ENCODE peak calls at places on chromosomes 13 and 19, in six cellular contexts. B is cardiac fibroblast, R is nucleus accumbens, G is AG04450, K is stromal cell of bone marrow, V is pancreas. X is an unnamed sample.

GRCh38 chr19:18833849-18834643 is 2.3 kb downstream of the UPF1 start:
- DNase-seq in K (no peak), V (no peak), B (no peak), G (no peak), R (no peak), X (no peak)

GRCh38 chr19:49863935-49864320 is 3.4 kb downstream of the PNKP start:
- DNase-seq in B (no peak), V (peak; percentile 52), R (no peak), K (no peak), G (no peak), X (no peak)

GRCh38 chr13:112451512-112452379 is 75.6 kb downstream of the SPACA7 start:
- DNase-seq in G (no peak), B (no peak), K (no peak), V (no peak), R (no peak), X (no peak)

GRCh38 chr13:97627566-97627965 is 193.6 kb downstream of the RAP2A start:
- DNase-seq in K (peak; percentile 93), V (no peak), B (peak; percentile 82), G (peak; percentile 79), R (no peak), X (peak; percentile 76)

GRCh38 chr13:47945738-47946137 is 55.3 kb downstream of the SUCLA2 start:
- DNase-seq in R (no peak), K (no peak), B (peak; percentile 82), G (peak; percentile 8), V (no peak), X (peak; percentile 47)

GRCh38 chr19:32581704-32582164 is 744 bp downstream of the PDCD5 start:
- DNase-seq in V (no peak), B (peak; percentile 78), R (no peak), G (peak; percentile 21), K (no peak), X (peak; percentile 30)

GRCh38 chr19:7191946-7192691 is 102.1 kb downstream of the INSR start:
- DNase-seq in B (no peak), R (no peak), K (no peak), G (no peak), V (no peak), X (no peak)

GRCh38 chr13:41780736-41781708 is 179.9 kb downstream of the VWA8 start:
- DNase-seq in K (peak; percentile 37), B (peak; percentile 82), R (no peak), V (no peak), G (peak; percentile 55), X (peak; percentile 78)

GRCh38 chr13:75345191-75345590 is 136.8 kb downstream of the TBC1D4 start:
- DNase-seq in B (peak; percentile 39), V (no peak), G (no peak), R (no peak), K (no peak), X (no peak)

GRCh38 chr13:22169473-22169872 is 498.6 kb downstream of the FGF9 start:
- DNase-seq in R (no peak), K (no peak), G (no peak), V (no peak), B (no peak), X (no peak)

GRCh38 chr19:5360003-5360820 is 19.6 kb upstream of the PTPRS start:
- DNase-seq in V (no peak), K (no peak), B (peak; percentile 30), R (no peak), G (no peak), X (no peak)

GRCh38 chr19:1851581-1852293 is 3.5 kb upstream of the REXO1 start:
- DNase-seq in B (no peak), V (peak; percentile 54), G (no peak), R (no peak), K (no peak), X (no peak)

GRCh38 chr13:43205421-43205820 is 182.0 kb downstream of the DNAJC15 start:
- DNase-seq in V (no peak), B (no peak), R (no peak), K (no peak), G (no peak), X (no peak)

GRCh38 chr13:105918842-105919741 is 616.4 kb downstream of the EFNB2 start:
- DNase-seq in V (no peak), G (no peak), R (no peak), B (peak; percentile 69), K (peak; percentile 45), X (peak; percentile 49)

GRCh38 chr13:110617326-110618072 is 2.2 kb downstream of the NAXD start:
- DNase-seq in V (peak; percentile 68), K (peak; percentile 33), B (peak; percentile 79), R (no peak), G (peak; percentile 79), X (peak; percentile 68)

GRCh38 chr13:109785892-109786450 is 412 bp downstream of the IRS2 start:
- DNase-seq in V (no peak), G (no peak), B (no peak), K (no peak), R (peak; percentile 61), X (no peak)

GRCh38 chr19:4206818-4207484 is 22.4 kb upstream of the EBI3 start:
- DNase-seq in V (no peak), R (no peak), B (peak; percentile 68), K (no peak), G (no peak), X (peak; percentile 67)

GRCh38 chr13:89650226-89650625 is 1697.3 kb upstream of the MIR17HG start:
- DNase-seq in B (no peak), G (no peak), V (no peak), R (no peak), K (no peak), X (no peak)

GRCh38 chr13:31088826-31089420 is 72.8 kb downstream of the HSPH1 start:
- DNase-seq in K (no peak), V (no peak), B (no peak), R (no peak), G (no peak), X (no peak)

GRCh38 chr19:1408300-1409203 is 1.2 kb downstream of the DAZAP1 start:
- DNase-seq in R (no peak), K (no peak), G (no peak), B (peak; percentile 66), V (peak; percentile 70), X (peak; percentile 50)

GRCh38 chr19:51096473-51097165 is 11.6 kb downstream of the CTU1 start:
- DNase-seq in V (no peak), G (no peak), B (peak; percentile 10), R (no peak), K (no peak), X (peak; percentile 5)

X was measured in HCEC 1CT.